ENCODE peak calls at places on chromosomes 5 and 9, in four cellular contexts. D, Q, N and L are unnamed samples.

GRCh38 chr9:89418882-89419641 is 78.9 kb downstream of the SEMA4D start:
- DNase-seq in N (no peak), D (no peak), Q (no peak), L (no peak)

GRCh38 chr9:18703086-18703750 is 229.3 kb downstream of the ADAMTSL1 start:
- DNase-seq in N (no peak), D (no peak), Q (no peak), L (no peak)

GRCh38 chr5:40277161-40277906 is 402.4 kb upstream of the PTGER4 start:
- DNase-seq in D (no peak), N (no peak), Q (no peak), L (no peak)

GRCh38 chr9:136587145-136587943 is 41.5 kb upstream of the NOTCH1 start:
- DNase-seq in D (peak; percentile 79), N (peak; percentile 86), Q (no peak), L (peak; percentile 42)

GRCh38 chr9:89563511-89564256 is 41.1 kb upstream of the GADD45G start:
- DNase-seq in D (no peak), N (no peak), Q (no peak), L (no peak)

GRCh38 chr5:116842514-116842924 is 267.9 kb upstream of the SEMA6A start:
- DNase-seq in D (peak; percentile 33), Q (no peak), N (no peak), L (no peak)

GRCh38 chr9:2622361-2623045 is 916 bp downstream of the VLDLR start:
- DNase-seq in D (peak; percentile 44), Q (no peak), N (peak; percentile 63), L (no peak)

GRCh38 chr9:99491408-99492259 is 269.6 kb downstream of the SEC61B start:
- DNase-seq in Q (no peak), D (no peak), N (no peak), L (no peak)

GRCh38 chr9:99030082-99030481 is 74.8 kb upstream of the TGFBR1 start:
- DNase-seq in N (no peak), D (peak; percentile 30), Q (no peak), L (no peak)

GRCh38 chr9:114884787-114885452 is 45.5 kb downstream of the TNFSF8 start:
- DNase-seq in Q (peak; percentile 88), D (peak; percentile 48), N (no peak), L (no peak)

GRCh38 chr5:35857606-35858205 is 1.0 kb downstream of the IL7R start:
- DNase-seq in D (no peak), Q (peak; percentile 95), N (no peak), L (no peak)

GRCh38 chr5:142821733-142822487 is 51.7 kb downstream of the ARHGAP26 start:
- DNase-seq in N (no peak), Q (peak; percentile 91), D (peak; percentile 67), L (no peak)

GRCh38 chr9:97900738-97901565 is 21.3 kb downstream of the TRMO start:
- DNase-seq in Q (peak; percentile 59), N (no peak), D (peak; percentile 62), L (no peak)

GRCh38 chr9:852539-852938 is 11.0 kb downstream of the DMRT1 start:
- DNase-seq in D (no peak), N (no peak), Q (no peak), L (no peak)

GRCh38 chr9:5587024-5587423 is 41.9 kb upstream of the RIC1 start:
- DNase-seq in Q (peak; percentile 84), D (no peak), N (no peak), L (no peak)

GRCh38 chr5:97550164-97550563 is 367.1 kb upstream of the RIOK2 start:
- DNase-seq in N (no peak), Q (peak; percentile 21), D (no peak), L (no peak)

GRCh38 chr5:65837139-65837538 is 89.2 kb upstream of the ERBIN start:
- DNase-seq in N (no peak), Q (peak; percentile 38), D (no peak), L (no peak)

GRCh38 chr9:115262477-115262876 is 144.5 kb upstream of the TNC start:
- DNase-seq in N (peak; percentile 95), Q (peak; percentile 99), D (peak; percentile 77), L (no peak)

GRCh38 chr9:1612886-1613285 is 402.3 kb upstream of the SMARCA2 start:
- DNase-seq in Q (no peak), D (no peak), N (no peak), L (no peak)

GRCh38 chr9:10562581-10563343 is 50.0 kb downstream of the PTPRD start:
- DNase-seq in D (peak; percentile 6), N (no peak), Q (peak; percentile 44), L (no peak)

GRCh38 chr5:154487541-154487940 is 9.5 kb upstream of the HAND1 start:
- DNase-seq in N (no peak), D (no peak), Q (no peak), L (no peak)

GRCh38 chr5:173919443-173919842 is 31.3 kb downstream of the CPEB4 start:
- DNase-seq in D (peak; percentile 15), N (no peak), Q (peak; percentile 99), L (no peak)

GRCh38 chr5:173915310-173916005 is 27.3 kb downstream of the CPEB4 start:
- DNase-seq in N (no peak), Q (no peak), D (no peak), L (no peak)

GRCh38 chr5:173913686-173914321 is 25.7 kb downstream of the CPEB4 start:
- DNase-seq in N (no peak), D (no peak), Q (no peak), L (no peak)

GRCh38 chr5:173917788-173918786 is 29.9 kb downstream of the CPEB4 start:
- DNase-seq in N (peak; percentile 79), Q (peak; percentile 87), D (peak; percentile 78), L (peak; percentile 43)

GRCh38 chr5:173916233-173916632 is 28.1 kb downstream of the CPEB4 start:
- DNase-seq in D (no peak), N (no peak), Q (no peak), L (no peak)
- H3K27ac ChIP-seq in D (no peak overlapping the region), N (no peak overlapping the region), Q (no peak overlapping the region), L (peak overlapping the region; percentile 89)

GRCh38 chr5:28328691-28329090 is 1290.3 kb upstream of the CDH9 start:
- DNase-seq in N (no peak), D (no peak), Q (no peak), L (no peak)
- H3K27ac ChIP-seq in N (no peak overlapping the region), D (no peak overlapping the region), Q (no peak overlapping the region), L (no peak overlapping the region)

GRCh38 chr9:34025062-34025461 is 23.6 kb downstream of the UBAP2 start:
- DNase-seq in Q (no peak), N (no peak), D (no peak), L (no peak)

GRCh38 chr9:34027845-34028574 is 20.7 kb downstream of the UBAP2 start:
- DNase-seq in N (no peak), D (no peak), Q (no peak), L (peak; percentile 66)

GRCh38 chr9:34025811-34026210 is 22.9 kb downstream of the UBAP2 start:
- DNase-seq in Q (no peak), D (no peak), N (no peak), L (no peak)
- H3K27ac ChIP-seq in Q (no peak overlapping the region), D (peak overlapping the region; percentile 37), N (peak overlapping the region; percentile 35), L (peak overlapping the region; percentile 84)

GRCh38 chr9:31535659-31536058 is 848.8 kb upstream of the ACO1 start:
- DNase-seq in D (no peak), Q (no peak), N (no peak), L (no peak)
- H3K27ac ChIP-seq in D (no peak overlapping the region), Q (no peak overlapping the region), N (no peak overlapping the region), L (no peak overlapping the region)

DNA sequence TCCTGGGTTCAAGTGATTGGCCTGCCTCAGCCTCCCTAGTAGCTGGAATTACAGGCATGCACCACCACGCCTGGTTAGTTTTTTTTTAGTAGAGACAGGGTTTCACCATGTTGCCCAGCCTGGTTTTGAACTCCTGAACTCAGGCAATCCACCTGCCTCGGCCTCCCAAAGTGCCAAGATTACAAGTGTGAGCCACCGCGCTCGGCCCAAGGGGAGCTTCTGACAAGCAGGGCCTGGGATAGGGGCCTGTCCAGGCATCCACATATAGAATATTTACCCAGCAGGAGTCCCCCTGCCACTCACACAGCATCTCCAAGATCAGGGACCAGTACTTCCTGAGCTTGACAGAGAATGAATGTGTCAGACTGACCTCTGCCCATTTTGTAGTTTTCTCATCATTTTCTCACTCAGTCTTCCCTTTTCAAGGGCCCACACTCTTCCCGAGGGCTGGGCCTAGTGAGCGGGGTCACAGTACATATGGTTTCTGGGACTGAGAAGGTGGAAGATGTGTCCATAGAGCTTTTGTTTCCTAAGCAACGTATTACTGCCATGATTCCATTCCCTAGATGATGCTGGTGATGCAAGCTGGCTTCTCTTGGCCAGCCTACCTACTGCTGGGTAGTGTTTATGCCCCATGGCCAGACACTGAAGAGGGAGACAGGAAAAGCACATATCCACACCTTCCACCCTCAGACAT is 9.9 kb downstream of the IRF1 start:
- DNase-seq in D (no peak), N (peak; percentile 42), Q (no peak), L (no peak)
- H3K27ac ChIP-seq in D (no peak overlapping the region), N (peak overlapping the region; percentile 33), Q (no peak overlapping the region), L (peak overlapping the region; percentile 65)

GRCh38 chr9:4223434-4223833 is 76.4 kb downstream of the GLIS3 start:
- DNase-seq in D (no peak), N (no peak), Q (peak; percentile 51), L (no peak)
- H3K27ac ChIP-seq in D (no peak overlapping the region), N (no peak overlapping the region), Q (peak overlapping the region; percentile 74), L (no peak overlapping the region)